ENCODE peak calls at places on chromosomes 3 and 15, in five cellular contexts. V is A549, C is K562, I is esophagus muscularis mucosa, H is adipocyte. W is an unnamed sample.

GRCh38 chr15:99477745-99478525 is 87.8 kb upstream of the MEF2A start:
- DNase-seq in V (no peak), H (no peak), I (no peak), C (no peak), W (no peak)

GRCh38 chr15:67175643-67176071 is 78.8 kb downstream of the AAGAB start:
- DNase-seq in C (no peak), I (no peak), H (no peak), V (no peak), W (no peak)

GRCh38 chr3:127072221-127072771 is 89.4 kb downstream of the PLXNA1 start:
- DNase-seq in C (no peak), H (no peak), V (no peak), I (no peak), W (no peak)

GRCh38 chr3:141738636-141739363 is 702 bp downstream of the RNF7 start:
- DNase-seq in I (no peak), H (peak; percentile 80), C (peak; percentile 22), V (peak; percentile 51), W (no peak)

GRCh38 chr3:129556890-129557736 is 14.1 kb downstream of the H1-8 start:
- DNase-seq in H (no peak), I (no peak), C (no peak), V (no peak), W (no peak)

GRCh38 chr3:38811822-38812221 is 4.2 kb downstream of the SCN10A start:
- DNase-seq in H (no peak), I (no peak), C (no peak), V (no peak), W (no peak)

GRCh38 chr3:179421500-179421899 is 29.8 kb downstream of the GNB4 start:
- DNase-seq in V (peak; percentile 11), I (no peak), C (peak; percentile 15), H (peak; percentile 45), W (no peak)

GRCh38 chr3:105456017-105456416 is 89.3 kb downstream of the ALCAM start:
- DNase-seq in H (no peak), C (no peak), I (no peak), V (no peak), W (no peak)

GRCh38 chr15:63668601-63669000 is 71.4 kb downstream of the FBXL22 start:
- DNase-seq in C (no peak), V (no peak), H (no peak), I (no peak), W (no peak)

GRCh38 chr3:190117995-190118394 is 2.7 kb downstream of the P3H2 start:
- DNase-seq in C (no peak), H (no peak), V (no peak), I (no peak), W (no peak)

GRCh38 chr15:40329804-40330203 is 6.3 kb downstream of the INAFM2 start:
- DNase-seq in I (no peak), H (no peak), C (no peak), V (no peak), W (no peak)

GRCh38 chr3:115891237-115891636 is 267.9 kb downstream of the GAP43 start:
- DNase-seq in H (no peak), C (no peak), I (no peak), V (no peak), W (no peak)

GRCh38 chr3:158443632-158444031 is 127.4 kb upstream of the MLF1 start:
- DNase-seq in I (no peak), C (no peak), H (no peak), V (no peak), W (no peak)

GRCh38 chr3:131976448-131976847 is 58.4 kb downstream of the CPNE4 start:
- DNase-seq in C (no peak), H (no peak), I (no peak), V (no peak), W (no peak)

GRCh38 chr3:131973731-131974130 is 61.1 kb downstream of the CPNE4 start:
- DNase-seq in I (no peak), H (no peak), C (no peak), V (no peak), W (peak; percentile 92)

GRCh38 chr3:131975047-131975446 is 59.8 kb downstream of the CPNE4 start:
- DNase-seq in V (no peak), I (no peak), H (no peak), C (no peak), W (no peak)

GRCh38 chr3:131972550-131972949 is 62.3 kb downstream of the CPNE4 start:
- DNase-seq in V (no peak), C (no peak), I (no peak), H (no peak), W (no peak)

DNA sequence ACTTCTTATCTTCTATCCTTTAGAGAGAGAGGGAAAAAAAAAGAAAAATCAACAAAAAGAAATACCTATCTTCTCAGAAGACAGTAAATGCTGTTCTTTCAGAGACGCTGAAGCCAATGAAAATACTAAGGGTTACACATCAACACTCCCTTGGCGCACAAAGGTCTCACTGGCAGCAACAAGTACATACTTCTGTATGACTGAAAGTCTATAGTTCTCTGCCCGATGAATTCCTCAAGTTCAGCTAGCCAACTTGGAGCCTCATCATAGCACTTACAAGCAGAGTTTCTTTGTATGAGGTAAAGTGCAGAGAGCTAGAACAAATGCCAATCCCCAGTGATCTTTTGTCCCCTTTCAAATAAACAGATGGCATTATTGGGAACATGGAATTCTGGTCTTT is 62.7 kb downstream of the CPNE4 start:
- DNase-seq in V (no peak), C (no peak), I (no peak), H (no peak), W (no peak)
- H3K4me3 ChIP-seq in V (no peak overlapping the region), C (no peak overlapping the region), I (no peak overlapping the region), H (no peak overlapping the region), W (no peak overlapping the region)

GRCh38 chr15:43824302-43825246 is at the start of gene MFAP1:
- DNase-seq in I (peak; percentile 97), V (peak; percentile 96), H (peak; percentile 99), C (peak; percentile 96), W (peak; percentile 94)

GRCh38 chr15:43828061-43828657 is 1.4 kb downstream of the WDR76 start:
- DNase-seq in V (no peak), H (no peak), C (no peak), I (no peak), W (no peak)

GRCh38 chr15:43821505-43821904 is 3.0 kb downstream of the MFAP1 start:
- DNase-seq in V (no peak), I (no peak), C (no peak), H (no peak), W (no peak)

GRCh38 chr15:43826029-43826507 is 734 bp upstream of the WDR76 start:
- DNase-seq in V (no peak), C (no peak), H (no peak), I (no peak), W (no peak)
- H3K4me3 ChIP-seq in V (peak overlapping the region; percentile 56), C (no peak overlapping the region), H (peak overlapping the region; percentile 88), I (peak overlapping the region; percentile 65), W (no peak overlapping the region)

DNA sequence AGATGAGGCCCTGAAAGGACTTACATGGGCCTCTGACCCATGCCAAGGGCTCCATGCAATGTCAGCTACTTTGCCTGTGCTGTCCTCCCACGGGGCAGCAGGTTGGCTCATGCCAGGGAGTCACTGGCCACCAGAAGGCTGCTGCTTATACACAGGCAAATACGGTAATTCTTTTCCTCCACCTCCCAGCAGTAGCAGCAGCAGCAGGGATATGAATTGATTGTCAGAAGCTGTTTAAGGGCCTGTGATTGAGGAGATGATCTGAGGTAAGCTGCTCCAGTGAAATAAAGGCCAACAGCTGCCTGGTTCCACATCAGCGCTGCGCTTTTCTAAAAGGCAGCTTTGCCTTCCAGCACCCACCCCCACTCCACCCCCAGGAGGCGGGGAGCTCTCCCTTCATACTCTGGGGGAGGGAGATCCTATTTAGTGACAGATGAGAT is 250.5 kb downstream of the SHQ1 start:
- DNase-seq in C (peak; percentile 23), V (peak; percentile 14), H (no peak), I (no peak), W (peak; percentile 35)
- H3K4me3 ChIP-seq in C (no peak overlapping the region), V (no peak overlapping the region), H (no peak overlapping the region), I (no peak overlapping the region), W (no peak overlapping the region)

GRCh38 chr3:50154476-50154839 is 666 bp upstream of the SEMA3F start:
- DNase-seq in C (peak; percentile 32), H (no peak), V (no peak), I (no peak), W (no peak)

GRCh38 chr3:50154840-50155490 is at the start of gene SEMA3F:
- DNase-seq in H (peak; percentile 90), C (peak; percentile 92), V (peak; percentile 47), I (no peak), W (peak; percentile 72)

GRCh38 chr3:50155891-50156290 is 767 bp downstream of the SEMA3F start:
- DNase-seq in H (no peak), V (no peak), C (no peak), I (no peak), W (peak; percentile 19)

GRCh38 chr3:50155491-50155878 is 361 bp downstream of the SEMA3F start:
- DNase-seq in H (no peak), V (no peak), I (no peak), C (no peak), W (no peak)

GRCh38 chr3:50153782-50154475 is 1.2 kb upstream of the SEMA3F start:
- DNase-seq in I (no peak), H (no peak), C (no peak), V (no peak), W (no peak)
- H3K4me3 ChIP-seq in I (peak overlapping the region; percentile 78), H (no peak overlapping the region), C (no peak overlapping the region), V (peak overlapping the region; percentile 74), W (peak overlapping the region; percentile 30)

GRCh38 chr3:143002727-143003126 is 1.4 kb downstream of the U2SURP start:
- DNase-seq in V (no peak), I (no peak), H (peak; percentile 31), C (no peak), W (no peak)

GRCh38 chr3:143001369-143002082 is at the start of gene U2SURP:
- DNase-seq in H (peak; percentile 99), C (peak; percentile 92), I (peak; percentile 98), V (peak; percentile 98), W (peak; percentile 97)

GRCh38 chr3:143001034-143001368 is 369 bp upstream of the U2SURP start:
- DNase-seq in V (no peak), C (no peak), H (no peak), I (peak; percentile 93), W (no peak)

GRCh38 chr3:143002083-143002712 is 828 bp downstream of the U2SURP start:
- DNase-seq in I (no peak), H (peak; percentile 67), V (peak; percentile 49), C (peak; percentile 46), W (peak; percentile 40)

DNA sequence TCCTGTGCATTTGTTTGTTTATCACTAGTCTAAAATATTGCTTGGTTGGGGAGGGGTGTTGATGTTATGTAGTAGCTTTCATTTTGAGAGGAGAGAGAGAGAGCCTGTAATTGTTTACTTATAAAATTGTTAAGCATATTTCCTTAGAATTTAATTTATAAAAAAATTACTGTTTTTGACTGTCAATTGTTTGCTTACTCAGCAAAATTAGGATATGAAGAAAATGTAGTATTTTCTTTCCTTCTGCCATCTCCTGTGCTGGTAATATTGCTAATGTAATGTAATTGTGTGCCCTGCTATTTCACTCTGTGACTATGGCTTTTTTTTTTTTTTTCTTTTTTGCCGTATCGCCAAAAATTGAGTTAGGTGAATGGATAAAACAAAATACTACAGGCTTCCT is 3.5 kb downstream of the U2SURP start:
- DNase-seq in V (no peak), C (no peak), I (no peak), H (no peak), W (no peak)
- H3K4me3 ChIP-seq in V (no peak overlapping the region), C (peak overlapping the region; percentile 30), I (no peak overlapping the region), H (no peak overlapping the region), W (peak overlapping the region; percentile 4)

W was measured in HAP-1.